ENCODE peak calls at places on chromosomes 4 and X, in eight cellular contexts. O is A549, A is SK-N-SH, F is H1, U is WTC11, W is HCT116, E is HepG2, Z is NB4. L is an unnamed sample.

GRCh38 chrX:141314441-141314840 is 72.1 kb upstream of the SPANXC start:
- DNase-seq in U (no peak), E (no peak), Z (no peak), W (no peak), F (no peak), O (no peak), A (no peak), L (peak)

GRCh38 chrX:37787353-37787869 is 7.6 kb downstream of the CYBB start:
- DNase-seq in U (no peak), F (no peak), Z (peak), A (no peak), O (no peak), W (no peak), E (no peak), L (no peak)

GRCh38 chr4:1770245-1770644 is 22.8 kb upstream of the FGFR3 start:
- DNase-seq in W (no peak), O (no peak), Z (no peak), A (no peak), E (no peak), F (no peak), U (no peak), L (no peak)

GRCh38 chr4:92060333-92060732 is 243.4 kb upstream of the GRID2 start:
- DNase-seq in A (no peak), E (no peak), U (peak), F (no peak), O (no peak), Z (no peak), W (no peak), L (no peak)

GRCh38 chr4:163191999-163192398 is 25.3 kb upstream of the NAF1 start:
- DNase-seq in W (peak), Z (peak), A (no peak), U (no peak), F (no peak), O (no peak), E (peak), L (peak)

GRCh38 chr4:7960017-7960789 is 20.5 kb upstream of the AFAP1 start:
- DNase-seq in U (no peak), Z (no peak), O (no peak), A (no peak), W (no peak), F (no peak), E (no peak), L (no peak)

GRCh38 chrX:10415704-10416001 is 204.7 kb downstream of the MID1 start:
- DNase-seq in W (no peak), Z (no peak), E (no peak), A (no peak), O (no peak), U (no peak), F (no peak), L (no peak)

GRCh38 chr4:160580581-160580980 is 1477.7 kb downstream of the RAPGEF2 start:
- DNase-seq in O (no peak), F (no peak), E (no peak), Z (no peak), U (no peak), W (no peak), A (no peak), L (no peak)

GRCh38 chrX:50206753-50207152 is 2.2 kb downstream of the CCNB3 start:
- DNase-seq in F (no peak), Z (no peak), A (no peak), O (no peak), E (no peak), U (no peak), W (no peak), L (no peak)

GRCh38 chrX:50211510-50211909 is 6.9 kb downstream of the CCNB3 start:
- DNase-seq in F (no peak), A (no peak), E (no peak), Z (peak), O (no peak), W (no peak), U (peak), L (no peak)
- TF ChIP-seq MAX in F (no peak), A (no peak), E (no peak), Z (no peak), O (no peak), W (no peak), U (no peak), L (no peak)

GRCh38 chr4:124484008-124484407 is 228.5 kb downstream of the ANKRD50 start:
- DNase-seq in A (no peak), O (no peak), Z (no peak), E (no peak), W (no peak), F (no peak), U (no peak), L (no peak)

GRCh38 chr4:124486423-124486822 is 226.1 kb downstream of the ANKRD50 start:
- DNase-seq in F (no peak), A (no peak), Z (no peak), E (peak), W (peak), O (no peak), U (no peak), L (no peak)

GRCh38 chr4:124484940-124485339 is 227.6 kb downstream of the ANKRD50 start:
- DNase-seq in O (no peak), Z (no peak), W (no peak), E (no peak), U (no peak), A (no peak), F (no peak), L (no peak)

GRCh38 chr4:124481123-124481522 is 231.4 kb downstream of the ANKRD50 start:
- DNase-seq in U (no peak), A (no peak), E (no peak), O (no peak), F (no peak), Z (no peak), W (no peak), L (no peak)

GRCh38 chr4:124483043-124483906 is 229.3 kb downstream of the ANKRD50 start:
- DNase-seq in Z (no peak), W (no peak), E (no peak), A (peak), F (no peak), U (no peak), O (no peak), L (peak)
- TF ChIP-seq MAX in Z (no peak), W (no peak), E (no peak), A (peak), F (no peak), U (no peak), O (no peak), L (no peak)

DNA sequence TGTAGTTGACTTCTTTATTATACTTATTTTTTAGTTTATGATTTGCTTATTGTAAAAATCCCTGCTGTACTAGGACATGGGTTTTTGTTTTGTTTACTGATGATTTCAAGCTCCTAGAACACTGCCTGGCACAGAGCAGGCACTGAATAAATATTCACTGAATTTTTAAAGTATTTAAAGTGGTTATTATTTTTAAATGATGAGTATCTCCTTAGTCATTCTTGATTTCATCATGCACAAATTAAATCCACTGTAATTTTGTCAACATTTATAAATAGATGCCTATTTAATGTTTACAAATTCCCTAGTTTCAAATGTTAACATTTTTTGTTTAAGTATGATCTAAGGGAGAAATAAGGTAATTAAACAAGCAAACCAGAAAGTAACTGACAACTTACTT is 367.9 kb upstream of the SLIT2 start:
- DNase-seq in E (no peak), U (no peak), W (no peak), F (no peak), Z (no peak), O (no peak), A (no peak), L (no peak)
- TF ChIP-seq MAX in E (no peak), U (no peak), W (no peak), F (no peak), Z (no peak), O (no peak), A (no peak), L (no peak)

DNA sequence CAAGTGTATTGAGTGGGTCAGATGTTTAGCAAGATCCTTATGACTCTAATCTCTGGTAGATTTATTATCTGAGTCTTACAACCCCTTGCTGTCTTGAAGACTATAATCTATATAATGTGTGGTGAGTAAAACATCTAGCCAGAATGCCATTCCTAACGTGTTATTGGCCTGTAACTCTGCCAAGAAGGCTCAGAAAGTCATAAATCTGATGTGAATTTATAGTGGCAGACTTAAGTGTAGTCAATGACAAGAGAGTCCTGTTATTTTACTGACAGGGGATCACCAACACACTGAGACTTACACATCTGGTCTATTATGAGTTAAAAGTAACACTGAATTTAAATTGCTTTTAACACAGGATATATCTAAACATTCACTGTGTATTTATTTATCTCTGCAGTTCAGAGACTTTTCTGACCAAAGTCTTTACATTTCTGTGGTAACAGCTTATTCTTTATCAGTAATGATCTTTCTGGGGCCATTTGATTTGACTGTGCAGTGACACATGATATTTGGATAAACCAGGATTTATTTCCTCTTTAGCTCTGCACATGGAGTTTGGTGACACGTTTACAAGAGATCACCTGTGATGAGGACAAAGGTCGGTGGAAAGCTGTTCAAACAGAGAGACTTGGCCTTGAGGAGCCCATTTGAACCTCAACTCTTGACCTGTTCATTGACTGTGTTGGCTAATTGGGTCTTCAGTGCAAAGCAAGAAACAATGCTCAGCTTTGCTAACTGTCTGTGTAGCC is 415.9 kb downstream of the STIM2 start:
- DNase-seq in U (no peak), A (no peak), Z (no peak), O (no peak), W (no peak), E (no peak), F (no peak), L (no peak)
- TF ChIP-seq MAX in U (no peak), A (no peak), Z (no peak), O (no peak), W (no peak), E (no peak), F (no peak), L (no peak)

DNA sequence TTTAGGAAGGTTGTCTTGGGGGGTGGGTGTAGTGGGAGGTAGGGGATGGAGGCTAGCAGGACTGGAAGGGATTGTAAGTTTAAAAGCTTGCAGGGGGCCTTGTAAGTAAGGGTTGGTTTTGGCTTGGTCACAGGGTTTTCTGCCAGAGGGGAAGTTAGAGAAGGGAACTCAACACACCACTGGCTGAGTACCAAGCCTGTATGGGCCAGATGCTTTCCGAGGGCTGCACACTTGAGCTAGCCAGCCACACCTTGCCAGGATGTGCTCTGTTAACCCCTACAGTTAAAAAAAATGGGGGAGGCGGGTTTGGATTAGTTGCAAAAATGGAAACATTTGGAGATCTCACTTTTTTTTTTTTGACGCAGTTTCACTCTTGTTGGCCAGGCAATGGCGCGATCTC is 1.2 kb upstream of the RPS3A start:
- DNase-seq in E (no peak), U (no peak), W (no peak), A (no peak), O (no peak), F (no peak), Z (peak), L (no peak)
- TF ChIP-seq MAX in E (no peak), U (no peak), W (no peak), A (no peak), O (no peak), F (no peak), Z (no peak), L (no peak)

GRCh38 chr4:116016201-116016600 is 902.8 kb upstream of the NDST4 start:
- DNase-seq in A (no peak), U (no peak), F (no peak), O (no peak), W (peak), E (no peak), Z (peak), L (no peak)
- TF ChIP-seq MAX in A (no peak), U (no peak), F (no peak), O (no peak), W (no peak), E (no peak), Z (no peak), L (no peak)

GRCh38 chrX:153321381-153322105 is at the start of gene PNMA6F:
- DNase-seq in A (no peak), U (no peak), F (no peak), Z (no peak), E (no peak), O (no peak), W (no peak), L (no peak)
- TF ChIP-seq MAX in A (no peak), U (no peak), F (no peak), Z (no peak), E (no peak), O (no peak), W (no peak), L (no peak)

L was measured in endothelial cell of umbilical vein.